ENCODE peak calls at places on chromosomes 2 and 18, in eight cellular contexts. One of them, this sample, is unnamed. For H3K27me3, the result is how much of the 10 kb centered on the place peaks cover.

GRCh38 chr18:54856105-54856504 is 27.8 kb downstream of the RAB27B start:
- DNase-seq in colonic mucosa: no peak
- DNase-seq in Peyer's patch: no peak
- DNase-seq in heart left ventricle: no peak
- DNase-seq in mammary epithelial cell: no peak
- DNase-seq in CD4-positive, alpha-beta memory T cell: no peak
- DNase-seq in SK-N-SH: no peak
- DNase-seq in iPS DF 6.9: no peak
- DNase-seq in this sample: no peak

GRCh38 chr2:143900006-143900405 is 619.9 kb downstream of the ZEB2 start:
- DNase-seq in colonic mucosa: no peak
- DNase-seq in Peyer's patch: no peak
- DNase-seq in heart left ventricle: no peak
- DNase-seq in mammary epithelial cell: no peak
- DNase-seq in CD4-positive, alpha-beta memory T cell: no peak
- DNase-seq in SK-N-SH: no peak
- DNase-seq in iPS DF 6.9: no peak
- DNase-seq in this sample: no peak

GRCh38 chr2:135975702-135976101 is 9.7 kb downstream of the DARS1 start:
- DNase-seq in colonic mucosa: no peak
- DNase-seq in Peyer's patch: no peak
- DNase-seq in heart left ventricle: no peak
- DNase-seq in mammary epithelial cell: no peak
- DNase-seq in CD4-positive, alpha-beta memory T cell: no peak
- DNase-seq in SK-N-SH: no peak
- DNase-seq in iPS DF 6.9: no peak
- DNase-seq in this sample: no peak

GRCh38 chr2:233081232-233081730 is 21.1 kb downstream of the INPP5D start:
- DNase-seq in colonic mucosa: no peak
- DNase-seq in Peyer's patch: peak
- DNase-seq in heart left ventricle: no peak
- DNase-seq in mammary epithelial cell: no peak
- DNase-seq in CD4-positive, alpha-beta memory T cell: peak
- DNase-seq in SK-N-SH: no peak
- DNase-seq in iPS DF 6.9: no peak
- DNase-seq in this sample: no peak

GRCh38 chr2:97858442-97858841 is 137.3 kb downstream of the TMEM131 start:
- DNase-seq in colonic mucosa: no peak
- DNase-seq in Peyer's patch: no peak
- DNase-seq in heart left ventricle: no peak
- DNase-seq in mammary epithelial cell: no peak
- DNase-seq in CD4-positive, alpha-beta memory T cell: no peak
- DNase-seq in SK-N-SH: no peak
- DNase-seq in iPS DF 6.9: no peak
- DNase-seq in this sample: no peak

GRCh38 chr2:127149384-127149783 is 42.4 kb upstream of the BIN1 start:
- DNase-seq in colonic mucosa: no peak
- DNase-seq in Peyer's patch: no peak
- DNase-seq in heart left ventricle: no peak
- DNase-seq in mammary epithelial cell: peak
- DNase-seq in CD4-positive, alpha-beta memory T cell: no peak
- DNase-seq in SK-N-SH: no peak
- DNase-seq in iPS DF 6.9: no peak
- DNase-seq in this sample: peak

GRCh38 chr2:195520671-195521155 is 136.3 kb upstream of the SLC39A10 start:
- DNase-seq in colonic mucosa: no peak
- DNase-seq in Peyer's patch: no peak
- DNase-seq in heart left ventricle: no peak
- DNase-seq in mammary epithelial cell: peak
- DNase-seq in CD4-positive, alpha-beta memory T cell: no peak
- DNase-seq in SK-N-SH: peak
- DNase-seq in iPS DF 6.9: no peak
- DNase-seq in this sample: peak

GRCh38 chr18:68462766-68463165 is 252.1 kb downstream of the TMX3 start:
- DNase-seq in colonic mucosa: no peak
- DNase-seq in Peyer's patch: no peak
- DNase-seq in heart left ventricle: no peak
- DNase-seq in mammary epithelial cell: no peak
- DNase-seq in CD4-positive, alpha-beta memory T cell: no peak
- DNase-seq in SK-N-SH: no peak
- DNase-seq in iPS DF 6.9: no peak
- DNase-seq in this sample: no peak

GRCh38 chr2:168119519-168120141 is 127.8 kb downstream of the STK39 start:
- DNase-seq in colonic mucosa: peak
- DNase-seq in Peyer's patch: no peak
- DNase-seq in heart left ventricle: no peak
- DNase-seq in mammary epithelial cell: peak
- DNase-seq in CD4-positive, alpha-beta memory T cell: peak
- DNase-seq in SK-N-SH: no peak
- DNase-seq in iPS DF 6.9: peak
- DNase-seq in this sample: peak

GRCh38 chr2:237541242-237541641 is 25.1 kb upstream of the PRLH start:
- DNase-seq in colonic mucosa: no peak
- DNase-seq in Peyer's patch: no peak
- DNase-seq in heart left ventricle: no peak
- DNase-seq in mammary epithelial cell: no peak
- DNase-seq in CD4-positive, alpha-beta memory T cell: no peak
- DNase-seq in SK-N-SH: no peak
- DNase-seq in iPS DF 6.9: no peak
- DNase-seq in this sample: no peak

GRCh38 chr2:13822365-13822764 is 810.2 kb upstream of the LRATD1 start:
- DNase-seq in colonic mucosa: no peak
- DNase-seq in Peyer's patch: no peak
- DNase-seq in heart left ventricle: no peak
- DNase-seq in mammary epithelial cell: no peak
- DNase-seq in CD4-positive, alpha-beta memory T cell: no peak
- DNase-seq in SK-N-SH: no peak
- DNase-seq in iPS DF 6.9: peak
- DNase-seq in this sample: no peak

GRCh38 chr2:45394216-45394615 is 216.9 kb downstream of the SRBD1 start:
- DNase-seq in colonic mucosa: no peak
- DNase-seq in Peyer's patch: no peak
- DNase-seq in heart left ventricle: no peak
- DNase-seq in mammary epithelial cell: no peak
- DNase-seq in CD4-positive, alpha-beta memory T cell: no peak
- DNase-seq in SK-N-SH: no peak
- DNase-seq in iPS DF 6.9: no peak
- DNase-seq in this sample: no peak

GRCh38 chr2:220065581-220065980 is 438.2 kb downstream of the SLC4A3 start:
- DNase-seq in colonic mucosa: no peak
- DNase-seq in Peyer's patch: no peak
- DNase-seq in heart left ventricle: no peak
- DNase-seq in mammary epithelial cell: no peak
- DNase-seq in CD4-positive, alpha-beta memory T cell: no peak
- DNase-seq in SK-N-SH: no peak
- DNase-seq in iPS DF 6.9: no peak
- DNase-seq in this sample: no peak

GRCh38 chr18:21177742-21178305 is 64.2 kb upstream of the GREB1L start:
- DNase-seq in colonic mucosa: no peak
- DNase-seq in Peyer's patch: no peak
- DNase-seq in heart left ventricle: no peak
- DNase-seq in mammary epithelial cell: no peak
- DNase-seq in CD4-positive, alpha-beta memory T cell: no peak
- DNase-seq in SK-N-SH: no peak
- DNase-seq in iPS DF 6.9: no peak
- DNase-seq in this sample: no peak

GRCh38 chr2:33555681-33556080 is 43.4 kb downstream of the FAM98A start:
- DNase-seq in colonic mucosa: no peak
- DNase-seq in Peyer's patch: no peak
- DNase-seq in heart left ventricle: no peak
- DNase-seq in mammary epithelial cell: no peak
- DNase-seq in CD4-positive, alpha-beta memory T cell: no peak
- DNase-seq in SK-N-SH: no peak
- DNase-seq in iPS DF 6.9: no peak
- DNase-seq in this sample: no peak

GRCh38 chr18:75057169-75057789 is 151.7 kb downstream of the PTGR3 start:
- DNase-seq in colonic mucosa: no peak
- DNase-seq in Peyer's patch: no peak
- DNase-seq in heart left ventricle: no peak
- DNase-seq in mammary epithelial cell: no peak
- DNase-seq in CD4-positive, alpha-beta memory T cell: no peak
- DNase-seq in SK-N-SH: no peak
- DNase-seq in iPS DF 6.9: no peak
- DNase-seq in this sample: no peak

GRCh38 chr2:1826188-1826905 is 82.0 kb upstream of the PXDN start:
- DNase-seq in colonic mucosa: no peak
- DNase-seq in Peyer's patch: no peak
- DNase-seq in heart left ventricle: no peak
- DNase-seq in mammary epithelial cell: no peak
- DNase-seq in CD4-positive, alpha-beta memory T cell: no peak
- DNase-seq in SK-N-SH: no peak
- DNase-seq in iPS DF 6.9: no peak
- DNase-seq in this sample: no peak

GRCh38 chr2:182018218-182018617 is 32.6 kb downstream of the PPP1R1C start:
- DNase-seq in colonic mucosa: no peak
- DNase-seq in Peyer's patch: no peak
- DNase-seq in heart left ventricle: no peak
- DNase-seq in mammary epithelial cell: peak
- DNase-seq in CD4-positive, alpha-beta memory T cell: no peak
- DNase-seq in SK-N-SH: no peak
- DNase-seq in iPS DF 6.9: no peak
- DNase-seq in this sample: no peak

GRCh38 chr2:241833938-241834852 is 24.5 kb downstream of the PDCD1 start:
- DNase-seq in colonic mucosa: no peak
- DNase-seq in Peyer's patch: peak
- DNase-seq in heart left ventricle: no peak
- DNase-seq in mammary epithelial cell: no peak
- DNase-seq in CD4-positive, alpha-beta memory T cell: no peak
- DNase-seq in SK-N-SH: no peak
- DNase-seq in iPS DF 6.9: no peak
- DNase-seq in this sample: no peak

DNA sequence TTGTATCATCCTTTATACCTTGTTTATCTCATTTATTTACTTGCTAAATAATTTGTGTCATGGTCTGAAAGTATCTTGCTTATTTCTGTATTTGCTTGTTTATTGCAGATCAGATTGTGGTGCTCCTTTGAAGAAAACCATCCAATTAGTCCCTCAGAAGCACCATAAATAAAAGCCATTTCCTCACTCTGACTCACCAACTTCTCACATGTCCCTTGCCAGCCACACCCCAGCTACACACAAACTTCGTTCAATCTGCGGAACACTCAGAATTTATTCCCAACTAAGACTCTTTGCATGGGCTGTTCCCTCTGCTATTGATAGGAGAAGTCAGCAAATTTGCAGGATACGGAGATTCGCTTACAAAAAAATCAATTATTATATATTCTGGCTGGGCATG is 90.7 kb downstream of the FAM124B start:
- DNase-seq in colonic mucosa: no peak
- DNase-seq in Peyer's patch: no peak
- DNase-seq in heart left ventricle: no peak
- DNase-seq in mammary epithelial cell: no peak
- DNase-seq in CD4-positive, alpha-beta memory T cell: no peak
- DNase-seq in SK-N-SH: no peak
- DNase-seq in iPS DF 6.9: no peak
- DNase-seq in this sample: no peak
- H3K27me3 ChIP-seq in colonic mucosa: under half
- H3K27me3 ChIP-seq in Peyer's patch: under half
- H3K27me3 ChIP-seq in heart left ventricle: under half
- H3K27me3 ChIP-seq in mammary epithelial cell: under half
- H3K27me3 ChIP-seq in CD4-positive, alpha-beta memory T cell: under half
- H3K27me3 ChIP-seq in SK-N-SH: under half
- H3K27me3 ChIP-seq in iPS DF 6.9: under half
- H3K27me3 ChIP-seq in this sample: under half

GRCh38 chr18:57989536-57989935 is 54.5 kb upstream of the NEDD4L start:
- DNase-seq in colonic mucosa: no peak
- DNase-seq in Peyer's patch: no peak
- DNase-seq in heart left ventricle: no peak
- DNase-seq in mammary epithelial cell: no peak
- DNase-seq in CD4-positive, alpha-beta memory T cell: no peak
- DNase-seq in SK-N-SH: no peak
- DNase-seq in iPS DF 6.9: no peak
- DNase-seq in this sample: no peak
- H3K27ac ChIP-seq in colonic mucosa: no peak
- H3K27ac ChIP-seq in Peyer's patch: no peak
- H3K27ac ChIP-seq in heart left ventricle: no peak
- H3K27ac ChIP-seq in mammary epithelial cell: no peak
- H3K27ac ChIP-seq in CD4-positive, alpha-beta memory T cell: no peak
- H3K27ac ChIP-seq in SK-N-SH: no peak
- H3K27ac ChIP-seq in iPS DF 6.9: no peak
- H3K27ac ChIP-seq in this sample: no peak

GRCh38 chr2:18083806-18084205 is 205.3 kb downstream of the KCNS3 start:
- DNase-seq in colonic mucosa: no peak
- DNase-seq in Peyer's patch: no peak
- DNase-seq in heart left ventricle: no peak
- DNase-seq in mammary epithelial cell: no peak
- DNase-seq in CD4-positive, alpha-beta memory T cell: no peak
- DNase-seq in SK-N-SH: no peak
- DNase-seq in iPS DF 6.9: no peak
- DNase-seq in this sample: no peak
- H3K27me3 ChIP-seq in colonic mucosa: under half
- H3K27me3 ChIP-seq in Peyer's patch: under half
- H3K27me3 ChIP-seq in heart left ventricle: under half
- H3K27me3 ChIP-seq in mammary epithelial cell: under half
- H3K27me3 ChIP-seq in CD4-positive, alpha-beta memory T cell: under half
- H3K27me3 ChIP-seq in SK-N-SH: under half
- H3K27me3 ChIP-seq in iPS DF 6.9: under half
- H3K27me3 ChIP-seq in this sample: under half

DNA sequence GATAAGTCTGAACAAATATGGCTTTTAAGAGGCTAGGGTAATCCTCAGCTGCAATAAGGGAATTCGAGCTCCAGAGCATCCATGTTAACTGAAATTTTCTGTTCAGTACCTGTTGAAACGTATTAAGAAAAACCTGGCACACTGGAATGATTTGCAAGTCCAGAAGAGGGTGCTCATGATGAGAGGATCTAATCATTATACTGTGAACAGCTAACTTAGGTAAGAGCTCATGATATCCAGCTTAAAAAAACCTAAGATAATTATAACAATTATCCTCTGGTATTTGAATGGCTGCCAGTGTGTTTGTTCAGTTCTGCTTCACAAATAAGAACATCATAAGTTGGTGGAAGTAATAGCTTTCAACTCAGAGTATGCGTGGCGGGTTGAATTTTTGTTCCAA is 1118.3 kb upstream of the DDX18 start:
- DNase-seq in colonic mucosa: no peak
- DNase-seq in Peyer's patch: no peak
- DNase-seq in heart left ventricle: no peak
- DNase-seq in mammary epithelial cell: no peak
- DNase-seq in CD4-positive, alpha-beta memory T cell: no peak
- DNase-seq in SK-N-SH: no peak
- DNase-seq in iPS DF 6.9: no peak
- DNase-seq in this sample: no peak
- H3K27ac ChIP-seq in colonic mucosa: no peak
- H3K27ac ChIP-seq in Peyer's patch: no peak
- H3K27ac ChIP-seq in heart left ventricle: no peak
- H3K27ac ChIP-seq in mammary epithelial cell: no peak
- H3K27ac ChIP-seq in CD4-positive, alpha-beta memory T cell: no peak
- H3K27ac ChIP-seq in SK-N-SH: no peak
- H3K27ac ChIP-seq in iPS DF 6.9: no peak
- H3K27ac ChIP-seq in this sample: no peak

DNA sequence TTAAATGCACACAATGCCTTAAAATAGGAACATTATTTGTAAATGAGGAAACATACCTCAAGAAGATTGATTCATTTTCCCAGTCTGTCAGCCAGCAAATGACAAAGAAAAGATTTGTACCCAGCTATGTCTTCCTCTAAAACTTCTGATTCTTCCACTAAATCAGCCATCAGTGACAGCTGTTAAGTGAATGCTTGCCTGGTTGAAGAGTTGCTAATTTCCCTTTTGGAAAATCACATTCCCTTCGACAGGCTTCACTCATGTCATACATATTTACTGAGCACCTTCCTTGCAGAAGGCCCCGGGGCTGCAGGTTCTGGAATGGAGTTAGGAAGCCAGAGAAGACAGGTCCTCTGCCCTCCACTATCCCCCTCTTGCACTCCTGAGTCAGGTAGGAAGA is 112.0 kb upstream of the SLC66A3 start:
- DNase-seq in colonic mucosa: no peak
- DNase-seq in Peyer's patch: no peak
- DNase-seq in heart left ventricle: no peak
- DNase-seq in mammary epithelial cell: no peak
- DNase-seq in CD4-positive, alpha-beta memory T cell: no peak
- DNase-seq in SK-N-SH: no peak
- DNase-seq in iPS DF 6.9: no peak
- DNase-seq in this sample: no peak
- H3K27me3 ChIP-seq in colonic mucosa: under half
- H3K27me3 ChIP-seq in Peyer's patch: under half
- H3K27me3 ChIP-seq in heart left ventricle: under half
- H3K27me3 ChIP-seq in mammary epithelial cell: under half
- H3K27me3 ChIP-seq in CD4-positive, alpha-beta memory T cell: under half
- H3K27me3 ChIP-seq in SK-N-SH: under half
- H3K27me3 ChIP-seq in iPS DF 6.9: under half
- H3K27me3 ChIP-seq in this sample: under half

This sample was measured in AG04450.